ENCODE peak calls at places on chromosome 13, in nine cellular contexts. One of them, this sample, is unnamed.

GRCh38 chr13:72181661-72182060 is 314.7 kb upstream of the DACH1 start:
- DNase-seq in lower lobe of right lung: no peak
- DNase-seq in right lobe of liver: no peak
- DNase-seq in ascending aorta: no peak
- DNase-seq in uterus: no peak
- DNase-seq in right atrium auricular region: no peak
- DNase-seq in left ventricle myocardium inferior: no peak
- DNase-seq in tibial nerve: no peak
- DNase-seq in fibroblast of lung: peak; percentile 89
- DNase-seq in this sample: no peak

GRCh38 chr13:28636677-28637317 is 22.1 kb upstream of the POMP start:
- DNase-seq in fibroblast of lung: peak; percentile 69
- DNase-seq in ascending aorta: peak; percentile 68
- DNase-seq in right lobe of liver: peak; percentile 39
- DNase-seq in right atrium auricular region: peak; percentile 76
- DNase-seq in uterus: peak; percentile 28
- DNase-seq in tibial nerve: no peak
- DNase-seq in lower lobe of right lung: peak; percentile 50
- DNase-seq in left ventricle myocardium inferior: no peak
- DNase-seq in this sample: peak; percentile 70

GRCh38 chr13:27650312-27650711 is 28.6 kb downstream of the POLR1D start:
- DNase-seq in lower lobe of right lung: no peak
- DNase-seq in ascending aorta: no peak
- DNase-seq in tibial nerve: no peak
- DNase-seq in right lobe of liver: no peak
- DNase-seq in left ventricle myocardium inferior: no peak
- DNase-seq in fibroblast of lung: no peak
- DNase-seq in uterus: no peak
- DNase-seq in right atrium auricular region: no peak
- DNase-seq in this sample: no peak

GRCh38 chr13:110904748-110905147 is 10.1 kb downstream of the ANKRD10 start:
- DNase-seq in right lobe of liver: no peak
- DNase-seq in tibial nerve: no peak
- DNase-seq in right atrium auricular region: no peak
- DNase-seq in fibroblast of lung: no peak
- DNase-seq in left ventricle myocardium inferior: no peak
- DNase-seq in ascending aorta: no peak
- DNase-seq in uterus: no peak
- DNase-seq in lower lobe of right lung: no peak
- DNase-seq in this sample: no peak

GRCh38 chr13:110637747-110638146 is 22.4 kb downstream of the NAXD start:
- DNase-seq in left ventricle myocardium inferior: no peak
- DNase-seq in tibial nerve: no peak
- DNase-seq in fibroblast of lung: no peak
- DNase-seq in uterus: no peak
- DNase-seq in right atrium auricular region: no peak
- DNase-seq in lower lobe of right lung: peak; percentile 36
- DNase-seq in right lobe of liver: no peak
- DNase-seq in ascending aorta: no peak
- DNase-seq in this sample: no peak

GRCh38 chr13:110517505-110518149 is 43.9 kb downstream of the RAB20 start:
- DNase-seq in right lobe of liver: no peak
- DNase-seq in left ventricle myocardium inferior: no peak
- DNase-seq in fibroblast of lung: no peak
- DNase-seq in uterus: no peak
- DNase-seq in tibial nerve: no peak
- DNase-seq in ascending aorta: no peak
- DNase-seq in lower lobe of right lung: no peak
- DNase-seq in right atrium auricular region: no peak
- DNase-seq in this sample: no peak

GRCh38 chr13:43044720-43045301 is 21.4 kb downstream of the DNAJC15 start:
- DNase-seq in left ventricle myocardium inferior: no peak
- DNase-seq in fibroblast of lung: no peak
- DNase-seq in ascending aorta: no peak
- DNase-seq in uterus: no peak
- DNase-seq in lower lobe of right lung: no peak
- DNase-seq in right atrium auricular region: no peak
- DNase-seq in tibial nerve: no peak
- DNase-seq in right lobe of liver: no peak
- DNase-seq in this sample: no peak

GRCh38 chr13:29704648-29705047 is 109.2 kb upstream of the SLC7A1 start:
- DNase-seq in fibroblast of lung: peak; percentile 24
- DNase-seq in tibial nerve: no peak
- DNase-seq in ascending aorta: no peak
- DNase-seq in lower lobe of right lung: no peak
- DNase-seq in right atrium auricular region: no peak
- DNase-seq in right lobe of liver: no peak
- DNase-seq in left ventricle myocardium inferior: peak; percentile 23
- DNase-seq in uterus: no peak
- DNase-seq in this sample: no peak

GRCh38 chr13:102580552-102581169 is 16.1 kb upstream of the TPP2 start:
- DNase-seq in left ventricle myocardium inferior: no peak
- DNase-seq in uterus: peak; percentile 45
- DNase-seq in tibial nerve: no peak
- DNase-seq in right atrium auricular region: no peak
- DNase-seq in lower lobe of right lung: no peak
- DNase-seq in ascending aorta: no peak
- DNase-seq in right lobe of liver: no peak
- DNase-seq in fibroblast of lung: peak; percentile 49
- DNase-seq in this sample: peak; percentile 54

GRCh38 chr13:67197704-67198103 is 32.4 kb downstream of the PCDH9 start:
- DNase-seq in uterus: no peak
- DNase-seq in lower lobe of right lung: no peak
- DNase-seq in left ventricle myocardium inferior: no peak
- DNase-seq in fibroblast of lung: no peak
- DNase-seq in right atrium auricular region: no peak
- DNase-seq in tibial nerve: no peak
- DNase-seq in ascending aorta: no peak
- DNase-seq in right lobe of liver: no peak
- DNase-seq in this sample: no peak

GRCh38 chr13:50678464-50679162 is 164.9 kb downstream of the DLEU7 start:
- DNase-seq in lower lobe of right lung: no peak
- DNase-seq in uterus: no peak
- DNase-seq in fibroblast of lung: peak; percentile 99
- DNase-seq in tibial nerve: no peak
- DNase-seq in right atrium auricular region: no peak
- DNase-seq in ascending aorta: no peak
- DNase-seq in left ventricle myocardium inferior: no peak
- DNase-seq in right lobe of liver: no peak
- DNase-seq in this sample: no peak

GRCh38 chr13:105918842-105919741 is 616.4 kb downstream of the EFNB2 start:
- DNase-seq in uterus: no peak
- DNase-seq in right lobe of liver: no peak
- DNase-seq in fibroblast of lung: peak; percentile 83
- DNase-seq in lower lobe of right lung: no peak
- DNase-seq in tibial nerve: no peak
- DNase-seq in ascending aorta: no peak
- DNase-seq in left ventricle myocardium inferior: no peak
- DNase-seq in right atrium auricular region: no peak
- DNase-seq in this sample: peak; percentile 89

GRCh38 chr13:59413121-59413520 is 750.6 kb downstream of the DIAPH3 start:
- DNase-seq in uterus: no peak
- DNase-seq in lower lobe of right lung: no peak
- DNase-seq in right atrium auricular region: no peak
- DNase-seq in fibroblast of lung: peak; percentile 30
- DNase-seq in left ventricle myocardium inferior: no peak
- DNase-seq in right lobe of liver: no peak
- DNase-seq in tibial nerve: no peak
- DNase-seq in ascending aorta: no peak
- DNase-seq in this sample: no peak

GRCh38 chr13:40522234-40522633 is 144.2 kb downstream of the FOXO1 start:
- DNase-seq in right lobe of liver: no peak
- DNase-seq in lower lobe of right lung: no peak
- DNase-seq in right atrium auricular region: no peak
- DNase-seq in left ventricle myocardium inferior: no peak
- DNase-seq in tibial nerve: no peak
- DNase-seq in uterus: no peak
- DNase-seq in ascending aorta: no peak
- DNase-seq in fibroblast of lung: peak; percentile 36
- DNase-seq in this sample: no peak

GRCh38 chr13:94950303-94950702 is 238.0 kb upstream of the SOX21 start:
- DNase-seq in right lobe of liver: no peak
- DNase-seq in right atrium auricular region: no peak
- DNase-seq in lower lobe of right lung: no peak
- DNase-seq in left ventricle myocardium inferior: no peak
- DNase-seq in fibroblast of lung: no peak
- DNase-seq in tibial nerve: no peak
- DNase-seq in ascending aorta: no peak
- DNase-seq in uterus: no peak
- DNase-seq in this sample: peak; percentile 22

DNA sequence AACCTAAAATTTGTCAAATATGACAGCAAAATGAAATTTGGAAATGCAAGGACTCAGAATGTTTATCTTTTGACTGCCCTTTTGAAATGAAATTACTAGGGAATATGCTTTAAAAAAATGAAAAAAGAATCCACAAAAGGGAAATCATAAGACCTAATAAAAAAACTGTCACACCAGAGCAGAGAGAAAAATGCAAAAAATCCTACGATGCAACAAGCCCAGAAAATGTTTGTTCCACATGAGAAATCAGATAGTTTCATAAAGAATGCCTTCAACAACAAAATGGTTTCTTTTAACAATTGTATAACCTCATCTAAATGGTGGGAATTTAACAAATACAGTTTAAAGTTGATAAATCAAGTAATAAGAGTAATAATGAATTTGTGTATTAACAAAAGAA is 8.0 kb downstream of the LPAR6 start:
- DNase-seq in tibial nerve: no peak
- DNase-seq in right atrium auricular region: no peak
- DNase-seq in left ventricle myocardium inferior: no peak
- DNase-seq in ascending aorta: no peak
- DNase-seq in fibroblast of lung: no peak
- DNase-seq in uterus: no peak
- DNase-seq in lower lobe of right lung: no peak
- DNase-seq in right lobe of liver: no peak
- DNase-seq in this sample: no peak
- H3K4me1 ChIP-seq in tibial nerve: no peaks in the 10 kb centered on the region
- H3K4me1 ChIP-seq in right atrium auricular region: no peaks in the 10 kb centered on the region
- H3K4me1 ChIP-seq in left ventricle myocardium inferior: peaks cover 46% of the 10 kb centered on the region
- H3K4me1 ChIP-seq in ascending aorta: peaks cover 3% of the 10 kb centered on the region
- H3K4me1 ChIP-seq in fibroblast of lung: peaks cover 8% of the 10 kb centered on the region
- H3K4me1 ChIP-seq in uterus: peaks cover 10% of the 10 kb centered on the region
- H3K4me1 ChIP-seq in lower lobe of right lung: peaks cover 67% of the 10 kb centered on the region
- H3K4me1 ChIP-seq in right lobe of liver: no peaks in the 10 kb centered on the region
- H3K4me1 ChIP-seq in this sample: peaks cover 6% of the 10 kb centered on the region

GRCh38 chr13:69567514-69567913 is 540.1 kb upstream of the ATXN8OS start:
- DNase-seq in right atrium auricular region: no peak
- DNase-seq in lower lobe of right lung: no peak
- DNase-seq in fibroblast of lung: no peak
- DNase-seq in uterus: no peak
- DNase-seq in ascending aorta: no peak
- DNase-seq in tibial nerve: no peak
- DNase-seq in left ventricle myocardium inferior: no peak
- DNase-seq in right lobe of liver: no peak
- DNase-seq in this sample: no peak

GRCh38 chr13:69571606-69572323 is 535.9 kb upstream of the ATXN8OS start:
- DNase-seq in right atrium auricular region: no peak
- DNase-seq in uterus: no peak
- DNase-seq in ascending aorta: no peak
- DNase-seq in right lobe of liver: no peak
- DNase-seq in left ventricle myocardium inferior: no peak
- DNase-seq in fibroblast of lung: no peak
- DNase-seq in lower lobe of right lung: no peak
- DNase-seq in tibial nerve: no peak
- DNase-seq in this sample: no peak

GRCh38 chr13:69565334-69565733 is 542.3 kb upstream of the ATXN8OS start:
- DNase-seq in uterus: no peak
- DNase-seq in ascending aorta: no peak
- DNase-seq in fibroblast of lung: peak; percentile 79
- DNase-seq in left ventricle myocardium inferior: no peak
- DNase-seq in tibial nerve: no peak
- DNase-seq in right atrium auricular region: no peak
- DNase-seq in right lobe of liver: no peak
- DNase-seq in lower lobe of right lung: no peak
- DNase-seq in this sample: peak; percentile 54

DNA sequence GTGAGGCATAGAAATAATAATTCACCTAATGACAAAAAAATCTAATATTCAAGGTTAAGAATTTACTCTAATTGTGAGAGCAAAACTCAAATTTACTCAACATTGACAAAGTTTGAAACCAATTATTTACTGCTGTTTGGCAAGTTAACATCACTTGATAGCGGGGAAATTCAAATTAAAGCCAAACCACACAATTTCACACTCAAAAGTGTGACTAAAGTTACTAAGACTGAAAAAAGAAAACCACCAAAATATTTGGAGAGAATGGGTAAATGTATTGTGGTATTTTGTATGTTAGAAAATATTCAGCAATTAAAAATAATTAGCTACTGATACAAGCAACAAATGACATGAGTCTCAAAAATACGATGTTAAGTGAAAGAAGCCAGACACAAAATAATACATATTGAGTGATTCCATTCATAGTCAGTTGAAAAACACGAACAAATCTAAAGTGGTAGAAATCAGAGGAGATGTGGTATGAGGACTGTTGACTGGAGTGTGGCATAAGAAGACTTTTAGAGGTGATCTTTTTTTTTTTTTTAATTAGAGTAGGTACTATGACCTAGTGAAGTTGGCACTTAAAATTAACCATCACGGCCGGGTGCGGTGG is 541.4 kb upstream of the ATXN8OS start:
- DNase-seq in right lobe of liver: no peak
- DNase-seq in tibial nerve: no peak
- DNase-seq in fibroblast of lung: no peak
- DNase-seq in uterus: no peak
- DNase-seq in ascending aorta: no peak
- DNase-seq in right atrium auricular region: no peak
- DNase-seq in lower lobe of right lung: no peak
- DNase-seq in left ventricle myocardium inferior: no peak
- DNase-seq in this sample: no peak
- TF ChIP-seq CTCF in right lobe of liver: no peak
- TF ChIP-seq CTCF in tibial nerve: no peak
- TF ChIP-seq CTCF in fibroblast of lung: no peak
- TF ChIP-seq CTCF in uterus: no peak
- TF ChIP-seq CTCF in ascending aorta: no peak
- TF ChIP-seq CTCF in right atrium auricular region: no peak
- TF ChIP-seq CTCF in lower lobe of right lung: no peak
- TF ChIP-seq CTCF in left ventricle myocardium inferior: no peak
- TF ChIP-seq CTCF in this sample: no peak

GRCh38 chr13:75637101-75637774 is 1.1 kb downstream of the LMO7 start:
- DNase-seq in ascending aorta: no peak
- DNase-seq in right lobe of liver: no peak
- DNase-seq in uterus: no peak
- DNase-seq in tibial nerve: no peak
- DNase-seq in right atrium auricular region: no peak
- DNase-seq in lower lobe of right lung: no peak
- DNase-seq in fibroblast of lung: no peak
- DNase-seq in left ventricle myocardium inferior: no peak
- DNase-seq in this sample: no peak
- H3K4me3 ChIP-seq in ascending aorta: peak overlapping the region; percentile 74
- H3K4me3 ChIP-seq in right lobe of liver: peak overlapping the region; percentile 61
- H3K4me3 ChIP-seq in uterus: peak overlapping the region; percentile 52
- H3K4me3 ChIP-seq in tibial nerve: peak overlapping the region; percentile 54
- H3K4me3 ChIP-seq in right atrium auricular region: peak overlapping the region; percentile 52
- H3K4me3 ChIP-seq in lower lobe of right lung: peak overlapping the region; percentile 87
- H3K4me3 ChIP-seq in fibroblast of lung: peak overlapping the region; percentile 76
- H3K4me3 ChIP-seq in left ventricle myocardium inferior: peak overlapping the region; percentile 82
- H3K4me3 ChIP-seq in this sample: peak overlapping the region; percentile 57

DNA sequence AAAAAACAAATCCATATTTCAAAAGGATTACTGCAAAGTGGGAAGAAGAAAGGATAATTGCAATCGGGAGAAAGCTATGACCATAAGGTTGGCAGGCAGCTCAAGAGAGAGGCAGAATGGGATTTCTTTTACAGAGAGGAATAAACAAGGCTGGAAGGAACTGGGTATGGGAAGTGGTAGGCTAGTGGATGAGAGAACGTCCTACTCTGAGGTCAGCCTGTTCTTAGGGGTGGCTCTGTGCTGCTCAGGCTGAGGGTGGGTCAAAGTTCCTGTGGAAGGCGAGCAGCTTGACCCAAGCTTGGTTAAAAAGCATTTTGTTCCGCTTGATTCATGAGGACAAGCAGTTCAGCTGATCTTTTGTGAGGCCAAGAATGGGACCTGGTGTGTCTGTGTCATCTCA is 134.3 kb upstream of the TMTC4 start:
- DNase-seq in tibial nerve: no peak
- DNase-seq in lower lobe of right lung: no peak
- DNase-seq in uterus: no peak
- DNase-seq in fibroblast of lung: no peak
- DNase-seq in left ventricle myocardium inferior: no peak
- DNase-seq in right lobe of liver: no peak
- DNase-seq in ascending aorta: no peak
- DNase-seq in right atrium auricular region: no peak
- DNase-seq in this sample: no peak
- H3K4me1 ChIP-seq in tibial nerve: no peaks in the 10 kb centered on the region
- H3K4me1 ChIP-seq in lower lobe of right lung: no peaks in the 10 kb centered on the region
- H3K4me1 ChIP-seq in uterus: no peaks in the 10 kb centered on the region
- H3K4me1 ChIP-seq in fibroblast of lung: no peaks in the 10 kb centered on the region
- H3K4me1 ChIP-seq in left ventricle myocardium inferior: no peaks in the 10 kb centered on the region
- H3K4me1 ChIP-seq in right lobe of liver: no peaks in the 10 kb centered on the region
- H3K4me1 ChIP-seq in ascending aorta: no peaks in the 10 kb centered on the region
- H3K4me1 ChIP-seq in right atrium auricular region: no peaks in the 10 kb centered on the region
- H3K4me1 ChIP-seq in this sample: peaks cover 14% of the 10 kb centered on the region

This sample was measured in Caco-2.